ENCODE peak calls at places on chromosomes 6 and 20, in seven cellular contexts. P, K, R, W, X, V and O are unnamed samples.

GRCh38 chr6:15543262-15543917 is 119.4 kb downstream of the DTNBP1 start:
- DNase-seq in P (no peak), K (no peak), R (no peak), W (no peak), X (no peak), V (no peak), O (no peak)

GRCh38 chr6:131635384-131636340 is 1.4 kb upstream of the ENPP3 start:
- DNase-seq in P (no peak), K (no peak), R (peak), W (no peak), X (no peak), V (no peak), O (no peak)

GRCh38 chr6:118509009-118509617 is 39.0 kb upstream of the PLN start:
- DNase-seq in P (peak), K (no peak), R (peak), W (peak), X (no peak), V (no peak), O (no peak)

GRCh38 chr20:37538003-37538402 is 10.3 kb upstream of the BLCAP start:
- DNase-seq in P (no peak), K (no peak), R (peak), W (peak), X (no peak), V (no peak), O (peak)

GRCh38 chr6:129105035-129105434 is 222.1 kb downstream of the LAMA2 start:
- DNase-seq in P (no peak), K (no peak), R (no peak), W (no peak), X (no peak), V (no peak), O (peak)

GRCh38 chr6:48111143-48111506 is at the start of gene PTCHD4:
- DNase-seq in P (no peak), K (no peak), R (no peak), W (peak), X (peak), V (no peak), O (peak)

GRCh38 chr6:2913621-2914317 is 10.7 kb upstream of the SERPINB9 start:
- DNase-seq in P (no peak), K (no peak), R (no peak), W (no peak), X (no peak), V (no peak), O (no peak)

GRCh38 chr6:169895000-169895759 is 143.8 kb downstream of the ERMARD start:
- DNase-seq in P (no peak), K (no peak), R (no peak), W (no peak), X (no peak), V (no peak), O (no peak)

GRCh38 chr6:53395986-53396385 is 47.2 kb upstream of the ELOVL5 start:
- DNase-seq in P (no peak), K (no peak), R (no peak), W (no peak), X (no peak), V (no peak), O (no peak)

GRCh38 chr20:45407067-45407745 is 883 bp upstream of the DBNDD2 start:
- DNase-seq in P (peak), K (no peak), R (peak), W (no peak), X (no peak), V (peak), O (peak)

GRCh38 chr6:144298167-144298671 is 13.1 kb downstream of the UTRN start:
- DNase-seq in P (no peak), K (no peak), R (no peak), W (no peak), X (no peak), V (no peak), O (no peak)

GRCh38 chr6:73983367-73983766 is 287.4 kb downstream of the CD109 start:
- DNase-seq in P (no peak), K (no peak), R (peak), W (no peak), X (no peak), V (no peak), O (no peak)

GRCh38 chr6:40695114-40695513 is 108.0 kb upstream of the LRFN2 start:
- DNase-seq in P (no peak), K (no peak), R (no peak), W (peak), X (no peak), V (no peak), O (no peak)

GRCh38 chr6:138692058-138692977 is 81.3 kb upstream of the CCDC28A start:
- DNase-seq in P (peak), K (peak), R (peak), W (peak), X (peak), V (peak), O (peak)

GRCh38 chr6:11363881-11364576 is 131.6 kb upstream of the NEDD9 start:
- DNase-seq in P (no peak), K (no peak), R (peak), W (no peak), X (no peak), V (no peak), O (no peak)

GRCh38 chr20:257419-257818 is at the start of gene DEFB132:
- DNase-seq in P (no peak), K (no peak), R (no peak), W (no peak), X (no peak), V (no peak), O (no peak)

GRCh38 chr20:31764641-31765305 is 25.7 kb downstream of the TPX2 start:
- DNase-seq in P (no peak), K (no peak), R (peak), W (peak), X (no peak), V (no peak), O (no peak)

GRCh38 chr6:52362443-52363221 is 681 bp downstream of the PAQR8 start:
- DNase-seq in P (peak), K (no peak), R (no peak), W (no peak), X (no peak), V (peak), O (peak)

GRCh38 chr6:146770275-146770964 is 171.6 kb downstream of the ADGB start:
- DNase-seq in P (no peak), K (no peak), R (no peak), W (no peak), X (no peak), V (no peak), O (no peak)

GRCh38 chr6:97059473-97059872 is 134.9 kb downstream of the KLHL32 start:
- DNase-seq in P (no peak), K (peak), R (peak), W (peak), X (no peak), V (no peak), O (no peak)

GRCh38 chr6:99022039-99022609 is 74.4 kb upstream of the FBXL4 start:
- DNase-seq in P (no peak), K (no peak), R (no peak), W (no peak), X (no peak), V (no peak), O (no peak)

GRCh38 chr6:43838276-43839036 is 68.4 kb downstream of the VEGFA start:
- DNase-seq in P (no peak), K (no peak), R (peak), W (peak), X (peak), V (no peak), O (peak)

GRCh38 chr20:12947691-12948090 is 61.1 kb upstream of the SPTLC3 start:
- DNase-seq in P (no peak), K (no peak), R (no peak), W (no peak), X (no peak), V (no peak), O (no peak)

GRCh38 chr20:50540620-50541605 is 30.7 kb downstream of the PTPN1 start:
- DNase-seq in P (no peak), K (no peak), R (peak), W (peak), X (peak), V (no peak), O (no peak)

GRCh38 chr6:129476810-129477209 is 233.2 kb downstream of the ARHGAP18 start:
- DNase-seq in P (no peak), K (no peak), R (no peak), W (no peak), X (no peak), V (no peak), O (no peak)